ENCODE peak calls at places on chromosomes 6 and 20, in nine cellular contexts. J, R, O, X, I, E, S, C and U are unnamed samples.

GRCh38 chr6:2536451-2536850 is 214.3 kb downstream of the MYLK4 start:
- DNase-seq in E (no peak), X (no peak), C (no peak), R (no peak), I (no peak), O (no peak), J (no peak), S (no peak), U (no peak)

GRCh38 chr6:54737247-54737646 is 109.3 kb upstream of the FAM83B start:
- DNase-seq in S (no peak), C (no peak), I (no peak), J (peak), O (no peak), R (no peak), X (no peak), E (no peak), U (no peak)

GRCh38 chr20:10004900-10005299 is 29.9 kb upstream of the ANKEF1 start:
- DNase-seq in O (no peak), X (no peak), I (no peak), J (no peak), S (no peak), C (no peak), E (no peak), R (no peak), U (no peak)

GRCh38 chr6:52285174-52286068 is 879 bp upstream of the MCM3 start:
- DNase-seq in E (no peak), C (no peak), X (peak), J (no peak), O (no peak), S (no peak), I (no peak), R (no peak), U (no peak)

GRCh38 chr6:30006170-30007131 is 54.6 kb upstream of the POLR1H start:
- DNase-seq in X (peak), E (no peak), I (no peak), C (no peak), O (no peak), S (peak), R (no peak), J (peak), U (no peak)

GRCh38 chr6:52400316-52401041 is 19.7 kb upstream of the EFHC1 start:
- DNase-seq in J (no peak), E (no peak), I (no peak), S (no peak), C (no peak), X (no peak), R (no peak), O (no peak), U (no peak)

GRCh38 chr6:129889580-129889979 is 28.5 kb upstream of the TMEM244 start:
- DNase-seq in E (peak), I (peak), X (peak), C (peak), O (no peak), R (peak), S (no peak), J (no peak), U (peak)

GRCh38 chr20:54559890-54560289 is 84.5 kb downstream of the DOK5 start:
- DNase-seq in E (no peak), R (no peak), S (no peak), X (no peak), O (no peak), C (no peak), J (no peak), I (no peak), U (no peak)

GRCh38 chr6:30819287-30819917 is 64.9 kb upstream of the DDR1 start:
- DNase-seq in R (peak), E (peak), S (no peak), J (no peak), O (no peak), I (peak), X (peak), C (no peak), U (no peak)

GRCh38 chr20:49964964-49965780 is 17.6 kb upstream of the SNAI1 start:
- DNase-seq in R (no peak), E (peak), X (no peak), O (peak), I (peak), S (peak), C (peak), J (peak), U (no peak)

GRCh38 chr20:13821876-13822275 is 37.0 kb downstream of the NDUFAF5 start:
- DNase-seq in R (no peak), O (no peak), J (no peak), I (peak), C (no peak), E (no peak), X (no peak), S (no peak), U (no peak)

GRCh38 chr6:28496099-28496779 is 19.4 kb downstream of the GPX6 start:
- DNase-seq in S (no peak), E (no peak), J (no peak), X (no peak), O (no peak), R (no peak), I (no peak), C (no peak), U (no peak)

GRCh38 chr20:32528905-32529670 is 56.0 kb downstream of the NOL4L start:
- DNase-seq in O (no peak), J (no peak), R (no peak), S (no peak), C (no peak), E (no peak), I (no peak), X (no peak), U (no peak)

GRCh38 chr6:19297880-19298279 is 539.3 kb upstream of the ID4 start:
- DNase-seq in X (no peak), I (peak), E (peak), O (no peak), C (no peak), R (peak), J (no peak), S (no peak), U (no peak)

GRCh38 chr6:56851541-56852248 is 103.2 kb upstream of the BEND6 start:
- DNase-seq in O (peak), J (peak), X (peak), R (no peak), C (peak), I (peak), E (peak), S (peak), U (peak)

GRCh38 chr20:8301655-8302054 is 169.6 kb downstream of the PLCB1 start:
- DNase-seq in R (no peak), O (no peak), C (no peak), I (peak), S (no peak), J (no peak), E (no peak), X (no peak), U (peak)

GRCh38 chr6:1624848-1625341 is 15.2 kb downstream of the FOXC1 start:
- DNase-seq in E (no peak), S (peak), I (peak), R (no peak), J (peak), C (no peak), O (no peak), X (peak), U (no peak)

GRCh38 chr20:5797843-5798462 is 47.8 kb downstream of the SHLD1 start:
- DNase-seq in J (no peak), C (no peak), E (no peak), R (no peak), X (no peak), O (no peak), S (no peak), I (no peak), U (no peak)

GRCh38 chr6:26054937-26055669 is 32.1 kb upstream of the HFE start:
- DNase-seq in R (peak), S (peak), X (peak), E (peak), I (peak), C (peak), O (peak), J (peak), U (peak)

GRCh38 chr6:162998777-162999176 is 271.0 kb downstream of the PACRG start:
- DNase-seq in X (no peak), I (no peak), E (no peak), J (no peak), R (no peak), C (no peak), O (no peak), S (no peak), U (no peak)

GRCh38 chr20:14494355-14494754 is 156.9 kb upstream of the FLRT3 start:
- DNase-seq in J (no peak), R (peak), I (no peak), O (no peak), X (no peak), C (no peak), S (no peak), E (no peak), U (no peak)

GRCh38 chr20:12207875-12208274 is 290.2 kb downstream of the BTBD3 start:
- DNase-seq in E (peak), C (peak), J (peak), S (peak), O (peak), X (peak), R (no peak), I (peak), U (peak)

GRCh38 chr6:111985202-111985731 is 68.6 kb upstream of the CCN6 start:
- DNase-seq in E (peak), I (peak), J (no peak), C (peak), R (peak), S (peak), X (peak), O (no peak), U (peak)

GRCh38 chr6:113111550-113111949 is 745.6 kb upstream of the MARCKS start:
- DNase-seq in O (no peak), R (no peak), J (no peak), S (no peak), E (no peak), C (no peak), X (no peak), I (no peak), U (no peak)

GRCh38 chr20:44200983-44201382 is 9.6 kb downstream of the OSER1 start:
- DNase-seq in O (no peak), I (no peak), J (no peak), E (no peak), X (no peak), R (no peak), C (no peak), S (no peak), U (no peak)

GRCh38 chr20:37385176-37385575 is 39.2 kb downstream of the SRC start:
- DNase-seq in X (no peak), J (no peak), R (no peak), I (no peak), S (no peak), E (no peak), O (no peak), C (no peak), U (no peak)

GRCh38 chr20:25090492-25091429 is 8.8 kb upstream of the VSX1 start:
- DNase-seq in X (no peak), I (no peak), E (no peak), C (no peak), R (no peak), O (no peak), J (no peak), S (no peak), U (no peak)

GRCh38 chr6:82246802-82247633 is 526 bp downstream of the IBTK start:
- DNase-seq in R (no peak), C (peak), X (peak), I (peak), S (peak), E (no peak), O (peak), J (peak), U (no peak)
- TF ChIP-seq CTCF in R (no peak), C (no peak), X (no peak), I (no peak), S (no peak), E (no peak), O (no peak), J (no peak), U (peak)

GRCh38 chr6:4775591-4776492 is at the start of gene CDYL:
- DNase-seq in X (peak), E (peak), C (peak), O (peak), S (peak), I (peak), R (peak), J (peak), U (peak)
- TF ChIP-seq CTCF in X (peak), E (no peak), C (no peak), O (peak), S (no peak), I (no peak), R (peak), J (no peak), U (no peak)

GRCh38 chr6:108247965-108248536 is 12.8 kb downstream of the SNX3 start:
- DNase-seq in E (no peak), J (no peak), O (no peak), X (no peak), R (no peak), I (no peak), S (no peak), C (no peak), U (no peak)
- TF ChIP-seq CTCF in E (no peak), J (no peak), O (no peak), X (no peak), R (no peak), I (no peak), S (no peak), C (no peak), U (no peak)

GRCh38 chr6:79586548-79586947 is 44.6 kb upstream of the SH3BGRL2 start:
- DNase-seq in X (peak), J (no peak), R (no peak), E (peak), O (no peak), I (no peak), S (no peak), C (peak), U (no peak)
- TF ChIP-seq CTCF in X (peak), J (no peak), R (peak), E (peak), O (peak), I (peak), S (peak), C (peak), U (peak)